ENCODE peak calls at places on chromosomes 1 and 21, in nine cellular contexts. S, Z, A, M, T, N, U, W and C are unnamed samples.

GRCh38 chr21:45241357-45241756 is 46.3 kb downstream of the POFUT2 start:
- DNase-seq in S (no peak), Z (no peak), A (no peak), M (no peak), T (no peak), N (no peak), U (no peak), W (no peak), C (no peak)

GRCh38 chr1:55869050-55869449 is 653.9 kb upstream of the USP24 start:
- DNase-seq in S (no peak), Z (peak), A (no peak), M (peak), T (no peak), N (no peak), U (no peak), W (no peak), C (no peak)

GRCh38 chr1:94121411-94121821 is 468 bp upstream of the ABCA4 start:
- DNase-seq in S (no peak), Z (no peak), A (peak), M (no peak), T (no peak), N (no peak), U (no peak), W (no peak), C (no peak)

GRCh38 chr1:53190210-53190611 is 6.4 kb upstream of the CPT2 start:
- DNase-seq in S (no peak), Z (no peak), A (no peak), M (no peak), T (no peak), N (no peak), U (no peak), W (no peak), C (no peak)

GRCh38 chr1:30778156-30778978 is 20.8 kb upstream of the LAPTM5 start:
- DNase-seq in S (peak), Z (peak), A (peak), M (peak), T (peak), N (no peak), U (peak), W (no peak), C (peak)

GRCh38 chr1:233440952-233441401 is 113.5 kb downstream of the MAP3K21 start:
- DNase-seq in S (no peak), Z (peak), A (peak), M (no peak), T (peak), N (peak), U (peak), W (no peak), C (no peak)

GRCh38 chr21:31354604-31355443 is 10.8 kb upstream of the TIAM1 start:
- DNase-seq in S (peak), Z (peak), A (no peak), M (no peak), T (no peak), N (peak), U (no peak), W (peak), C (no peak)

GRCh38 chr1:9902060-9902452 is 8.0 kb downstream of the CTNNBIP1 start:
- DNase-seq in S (no peak), Z (no peak), A (no peak), M (no peak), T (no peak), N (no peak), U (peak), W (no peak), C (no peak)

GRCh38 chr1:18923721-18924610 is 21.6 kb upstream of the ALDH4A1 start:
- DNase-seq in S (peak), Z (peak), A (peak), M (peak), T (no peak), N (no peak), U (no peak), W (no peak), C (peak)

GRCh38 chr1:237556911-237557310 is 333.8 kb downstream of the ZP4 start:
- DNase-seq in S (peak), Z (no peak), A (no peak), M (no peak), T (no peak), N (no peak), U (peak), W (no peak), C (no peak)

GRCh38 chr1:29120955-29121485 is 2.7 kb downstream of the TMEM200B start:
- DNase-seq in S (no peak), Z (peak), A (no peak), M (peak), T (no peak), N (peak), U (no peak), W (peak), C (no peak)

GRCh38 chr1:205339717-205340116 is 17.0 kb downstream of the KLHDC8A start:
- DNase-seq in S (no peak), Z (no peak), A (no peak), M (no peak), T (no peak), N (no peak), U (no peak), W (no peak), C (no peak)

GRCh38 chr1:54287176-54287650 is 87.2 kb downstream of the MRPL37 start:
- DNase-seq in S (peak), Z (peak), A (peak), M (peak), T (peak), N (peak), U (peak), W (peak), C (no peak)

GRCh38 chr1:17866451-17867029 is 111.4 kb downstream of the ACTL8 start:
- DNase-seq in S (no peak), Z (peak), A (no peak), M (no peak), T (peak), N (no peak), U (no peak), W (no peak), C (no peak)

GRCh38 chr1:145891143-145891542 is 5.5 kb upstream of the ANKRD35 start:
- DNase-seq in S (no peak), Z (peak), A (peak), M (no peak), T (no peak), N (no peak), U (no peak), W (no peak), C (no peak)

GRCh38 chr1:21775985-21776562 is 6.9 kb downstream of the USP48 start:
- DNase-seq in S (no peak), Z (no peak), A (no peak), M (no peak), T (no peak), N (no peak), U (no peak), W (no peak), C (no peak)

GRCh38 chr21:45823100-45823681 is 158.4 kb upstream of the COL6A1 start:
- DNase-seq in S (no peak), Z (no peak), A (no peak), M (no peak), T (no peak), N (no peak), U (no peak), W (no peak), C (no peak)

GRCh38 chr1:90718411-90719320 is 1.6 kb upstream of the BARHL2 start:
- DNase-seq in S (no peak), Z (no peak), A (no peak), M (no peak), T (no peak), N (no peak), U (no peak), W (no peak), C (no peak)

GRCh38 chr1:68183895-68184294 is 48.4 kb downstream of the WLS start:
- DNase-seq in S (no peak), Z (no peak), A (no peak), M (no peak), T (no peak), N (no peak), U (no peak), W (no peak), C (no peak)

GRCh38 chr1:185483647-185484450 is 166.8 kb upstream of the IVNS1ABP start:
- DNase-seq in S (no peak), Z (peak), A (peak), M (no peak), T (peak), N (no peak), U (peak), W (no peak), C (no peak)

GRCh38 chr1:221002601-221003000 is 123.4 kb downstream of the HLX start:
- DNase-seq in S (no peak), Z (no peak), A (no peak), M (no peak), T (no peak), N (no peak), U (no peak), W (no peak), C (no peak)

GRCh38 chr1:160256396-160257046 is 5.8 kb downstream of the DCAF8 start:
- DNase-seq in S (no peak), Z (peak), A (peak), M (no peak), T (peak), N (no peak), U (no peak), W (no peak), C (no peak)

GRCh38 chr21:34674467-34674866 is 5.7 kb downstream of the CLIC6 start:
- DNase-seq in S (no peak), Z (no peak), A (no peak), M (no peak), T (no peak), N (no peak), U (no peak), W (no peak), C (no peak)

GRCh38 chr1:64006276-64007051 is 197.0 kb upstream of the UBE2U start:
- DNase-seq in S (no peak), Z (peak), A (peak), M (no peak), T (peak), N (no peak), U (peak), W (no peak), C (no peak)